ENCODE peak calls at places on chromosomes 12 and 14, in eight cellular contexts. One of them, this sample, is unnamed.

GRCh38 chr14:99562848-99563748 is 40.9 kb downstream of the CCDC85C start:
- DNase-seq in NCI-H2081: peak
- DNase-seq in OCI-LY7: no peak
- DNase-seq in GM03348: no peak
- DNase-seq in pons: peak
- DNase-seq in HuH-7: peak
- DNase-seq in posterior cingulate gyrus: peak
- DNase-seq in nephron progenitor cell: peak
- DNase-seq in this sample: peak

GRCh38 chr12:31363416-31363809 is 37.5 kb upstream of the SINHCAF start:
- DNase-seq in NCI-H2081: no peak
- DNase-seq in OCI-LY7: peak
- DNase-seq in GM03348: no peak
- DNase-seq in pons: no peak
- DNase-seq in HuH-7: no peak
- DNase-seq in posterior cingulate gyrus: no peak
- DNase-seq in nephron progenitor cell: no peak
- DNase-seq in this sample: no peak

GRCh38 chr14:59897757-59898383 is 22.1 kb upstream of the LRRC9 start:
- DNase-seq in NCI-H2081: peak
- DNase-seq in OCI-LY7: peak
- DNase-seq in GM03348: no peak
- DNase-seq in pons: peak
- DNase-seq in HuH-7: peak
- DNase-seq in posterior cingulate gyrus: peak
- DNase-seq in nephron progenitor cell: peak
- DNase-seq in this sample: peak

GRCh38 chr12:25317553-25317952 is 66.8 kb upstream of the KRAS start:
- DNase-seq in NCI-H2081: no peak
- DNase-seq in OCI-LY7: no peak
- DNase-seq in GM03348: no peak
- DNase-seq in pons: no peak
- DNase-seq in HuH-7: no peak
- DNase-seq in posterior cingulate gyrus: no peak
- DNase-seq in nephron progenitor cell: no peak
- DNase-seq in this sample: no peak

GRCh38 chr12:50764861-50765324 is 992 bp downstream of the ATF1 start:
- DNase-seq in NCI-H2081: peak
- DNase-seq in OCI-LY7: peak
- DNase-seq in GM03348: peak
- DNase-seq in pons: peak
- DNase-seq in HuH-7: peak
- DNase-seq in posterior cingulate gyrus: peak
- DNase-seq in nephron progenitor cell: no peak
- DNase-seq in this sample: peak

GRCh38 chr14:103427485-103428443 is 42.5 kb downstream of the MARK3 start:
- DNase-seq in NCI-H2081: peak
- DNase-seq in OCI-LY7: no peak
- DNase-seq in GM03348: no peak
- DNase-seq in pons: peak
- DNase-seq in HuH-7: no peak
- DNase-seq in posterior cingulate gyrus: no peak
- DNase-seq in nephron progenitor cell: no peak
- DNase-seq in this sample: no peak

GRCh38 chr12:56230449-56231183 is 765 bp downstream of the SLC39A5 start:
- DNase-seq in NCI-H2081: no peak
- DNase-seq in OCI-LY7: no peak
- DNase-seq in GM03348: no peak
- DNase-seq in pons: no peak
- DNase-seq in HuH-7: peak
- DNase-seq in posterior cingulate gyrus: no peak
- DNase-seq in nephron progenitor cell: no peak
- DNase-seq in this sample: no peak

GRCh38 chr12:123150273-123150803 is 552 bp downstream of the PITPNM2 start:
- DNase-seq in NCI-H2081: no peak
- DNase-seq in OCI-LY7: no peak
- DNase-seq in GM03348: peak
- DNase-seq in pons: no peak
- DNase-seq in HuH-7: peak
- DNase-seq in posterior cingulate gyrus: peak
- DNase-seq in nephron progenitor cell: no peak
- DNase-seq in this sample: no peak

GRCh38 chr12:123734268-123734667 is 22.1 kb downstream of the ATP6V0A2 start:
- DNase-seq in NCI-H2081: no peak
- DNase-seq in OCI-LY7: no peak
- DNase-seq in GM03348: no peak
- DNase-seq in pons: no peak
- DNase-seq in HuH-7: no peak
- DNase-seq in posterior cingulate gyrus: no peak
- DNase-seq in nephron progenitor cell: no peak
- DNase-seq in this sample: no peak

GRCh38 chr14:35725934-35726333 is 83.2 kb downstream of the RALGAPA1 start:
- DNase-seq in NCI-H2081: no peak
- DNase-seq in OCI-LY7: no peak
- DNase-seq in GM03348: no peak
- DNase-seq in pons: no peak
- DNase-seq in HuH-7: no peak
- DNase-seq in posterior cingulate gyrus: no peak
- DNase-seq in nephron progenitor cell: no peak
- DNase-seq in this sample: no peak

GRCh38 chr12:130026608-130027176 is 122.9 kb upstream of the TMEM132D start:
- DNase-seq in NCI-H2081: peak
- DNase-seq in OCI-LY7: peak
- DNase-seq in GM03348: no peak
- DNase-seq in pons: no peak
- DNase-seq in HuH-7: peak
- DNase-seq in posterior cingulate gyrus: no peak
- DNase-seq in nephron progenitor cell: peak
- DNase-seq in this sample: peak

This sample was measured in NCI-H748 treated with DMSO at 0.1 percent for 48 hours.